ENCODE peak calls at places on chromosomes 16 and 17, in five cellular contexts. S, F, M, I and T are unnamed samples.

GRCh38 chr16:5763176-5763575 is 665.6 kb upstream of the EEF2KMT start:
- DNase-seq in M (no peak), I (no peak), F (no peak), S (no peak), T (no peak)

GRCh38 chr16:87926246-87927194 is 9.8 kb downstream of the CA5A start:
- DNase-seq in F (no peak), S (no peak), I (no peak), M (no peak), T (no peak)

GRCh38 chr16:85390511-85391174 is 222.5 kb upstream of the GSE1 start:
- DNase-seq in F (peak), S (peak), I (no peak), M (peak), T (no peak)

GRCh38 chr17:8288336-8289102 is at the start of gene RANGRF:
- DNase-seq in I (peak), F (peak), S (peak), M (peak), T (peak)

GRCh38 chr17:59837362-59838195 is 55.2 kb downstream of the TUBD1 start:
- DNase-seq in F (peak), S (peak), M (peak), I (peak), T (peak)

GRCh38 chr16:66523861-66524354 is 26.0 kb downstream of the TK2 start:
- DNase-seq in I (peak), F (no peak), M (no peak), S (no peak), T (no peak)

GRCh38 chr16:12315330-12316138 is 339.0 kb downstream of the SNX29 start:
- DNase-seq in F (no peak), S (no peak), M (no peak), I (no peak), T (no peak)

GRCh38 chr16:58026139-58026704 is 668 bp downstream of the MMP15 start:
- DNase-seq in I (no peak), F (no peak), M (peak), S (peak), T (no peak)

GRCh38 chr17:80468781-80469533 is 7.5 kb downstream of the NPTX1 start:
- DNase-seq in I (no peak), S (no peak), M (no peak), F (no peak), T (no peak)

GRCh38 chr16:265711-266110 is 10.0 kb downstream of the RGS11 start:
- DNase-seq in M (peak), I (no peak), F (no peak), S (no peak), T (no peak)

GRCh38 chr16:81035975-81036750 is 521 bp downstream of the ATMIN start:
- DNase-seq in M (peak), S (peak), I (no peak), F (peak), T (peak)

GRCh38 chr17:34797724-34798123 is 163.5 kb downstream of the CCT6B start:
- DNase-seq in M (peak), F (no peak), S (peak), I (no peak), T (no peak)

GRCh38 chr16:24075929-24076716 is 180.0 kb upstream of the CACNG3 start:
- DNase-seq in I (no peak), M (no peak), S (no peak), F (no peak), T (no peak)

GRCh38 chr16:2388875-2389433 is 40.3 kb upstream of the CCNF start:
- DNase-seq in M (peak), I (no peak), S (no peak), F (peak), T (no peak)

GRCh38 chr17:38672788-38673713 is 1.7 kb downstream of the EPOP start:
- DNase-seq in M (no peak), I (no peak), S (no peak), F (no peak), T (no peak)

GRCh38 chr17:21467196-21467595 is 91.0 kb downstream of the KCNJ12 start:
- DNase-seq in S (no peak), F (no peak), M (no peak), I (no peak), T (no peak)

GRCh38 chr17:17670701-17671319 is 10.4 kb upstream of the RAI1 start:
- DNase-seq in S (no peak), I (no peak), F (no peak), M (no peak), T (no peak)

GRCh38 chr17:83062818-83063671 is 16.4 kb upstream of the METRNL start:
- DNase-seq in I (no peak), M (no peak), S (peak), F (no peak), T (no peak)

GRCh38 chr17:14699569-14700190 is 398.8 kb downstream of the HS3ST3B1 start:
- DNase-seq in F (no peak), M (peak), I (no peak), S (no peak), T (no peak)

GRCh38 chr16:81478876-81479496 is 34.4 kb downstream of the CMIP start:
- DNase-seq in I (no peak), F (no peak), S (peak), M (no peak), T (no peak)

GRCh38 chr16:49748322-49748721 is 107.6 kb downstream of the ZNF423 start:
- DNase-seq in S (no peak), I (no peak), F (no peak), M (no peak), T (no peak)